ENCODE peak calls at places on chromosome 3, in four cellular contexts. One of them, this sample, is unnamed.

GRCh38 chr3:94440767-94441493 is 378.1 kb downstream of the NSUN3 start:
- DNase-seq in right cardiac atrium: no peak
- DNase-seq in PC-9: no peak
- DNase-seq in sigmoid colon: no peak
- DNase-seq in this sample: no peak

GRCh38 chr3:169146112-169146665 is 517.3 kb downstream of the MECOM start:
- DNase-seq in right cardiac atrium: peak; percentile 84
- DNase-seq in PC-9: peak; percentile 69
- DNase-seq in sigmoid colon: peak; percentile 63
- DNase-seq in this sample: no peak

GRCh38 chr3:149340310-149340933 is 7.0 kb upstream of the TM4SF18 start:
- DNase-seq in right cardiac atrium: no peak
- DNase-seq in PC-9: no peak
- DNase-seq in sigmoid colon: no peak
- DNase-seq in this sample: no peak

GRCh38 chr3:39067286-39067685 is 15.5 kb downstream of the WDR48 start:
- DNase-seq in right cardiac atrium: no peak
- DNase-seq in PC-9: no peak
- DNase-seq in sigmoid colon: no peak
- DNase-seq in this sample: no peak

GRCh38 chr3:102536479-102536878 is 101.7 kb downstream of the ZPLD1 start:
- DNase-seq in right cardiac atrium: no peak
- DNase-seq in PC-9: no peak
- DNase-seq in sigmoid colon: no peak
- DNase-seq in this sample: no peak

GRCh38 chr3:110518031-110518430 is 553.6 kb upstream of the NECTIN3 start:
- DNase-seq in right cardiac atrium: no peak
- DNase-seq in PC-9: no peak
- DNase-seq in sigmoid colon: no peak
- DNase-seq in this sample: no peak

GRCh38 chr3:31013843-31014242 is 119.4 kb upstream of the GADL1 start:
- DNase-seq in right cardiac atrium: no peak
- DNase-seq in PC-9: no peak
- DNase-seq in sigmoid colon: no peak
- DNase-seq in this sample: no peak

GRCh38 chr3:189071452-189071851 is 100.3 kb upstream of the TPRG1 start:
- DNase-seq in right cardiac atrium: no peak
- DNase-seq in PC-9: no peak
- DNase-seq in sigmoid colon: no peak
- DNase-seq in this sample: no peak

GRCh38 chr3:106332884-106333283 is 464.1 kb upstream of the CBLB start:
- DNase-seq in right cardiac atrium: no peak
- DNase-seq in PC-9: no peak
- DNase-seq in sigmoid colon: no peak
- DNase-seq in this sample: no peak

GRCh38 chr3:5310509-5310908 is 123.0 kb downstream of the EDEM1 start:
- DNase-seq in right cardiac atrium: no peak
- DNase-seq in PC-9: no peak
- DNase-seq in sigmoid colon: no peak
- DNase-seq in this sample: no peak

GRCh38 chr3:147620906-147621305 is 211.7 kb downstream of the ZIC1 start:
- DNase-seq in right cardiac atrium: no peak
- DNase-seq in PC-9: no peak
- DNase-seq in sigmoid colon: no peak
- DNase-seq in this sample: no peak

GRCh38 chr3:149352556-149352955 is 19.1 kb upstream of the TM4SF18 start:
- DNase-seq in right cardiac atrium: peak; percentile 69
- DNase-seq in PC-9: peak; percentile 61
- DNase-seq in sigmoid colon: peak; percentile 62
- DNase-seq in this sample: no peak

GRCh38 chr3:184172681-184173373 is 1.8 kb upstream of the AP2M1 start:
- DNase-seq in right cardiac atrium: no peak
- DNase-seq in PC-9: no peak
- DNase-seq in sigmoid colon: no peak
- DNase-seq in this sample: no peak

GRCh38 chr3:158718490-158719170 is 13.6 kb downstream of the RARRES1 start:
- DNase-seq in right cardiac atrium: no peak
- DNase-seq in PC-9: peak; percentile 87
- DNase-seq in sigmoid colon: no peak
- DNase-seq in this sample: no peak

GRCh38 chr3:23877324-23877980 is 39.3 kb downstream of the NKIRAS1 start:
- DNase-seq in right cardiac atrium: peak; percentile 59
- DNase-seq in PC-9: peak; percentile 39
- DNase-seq in sigmoid colon: no peak
- DNase-seq in this sample: no peak

GRCh38 chr3:188191460-188191859 is 37.5 kb downstream of the LPP start:
- DNase-seq in right cardiac atrium: no peak
- DNase-seq in PC-9: no peak
- DNase-seq in sigmoid colon: no peak
- DNase-seq in this sample: no peak

GRCh38 chr3:188439080-188439479 is 285.1 kb downstream of the LPP start:
- DNase-seq in right cardiac atrium: no peak
- DNase-seq in PC-9: no peak
- DNase-seq in sigmoid colon: no peak
- DNase-seq in this sample: peak; percentile 8

GRCh38 chr3:190266915-190267290 is 55.3 kb downstream of the CLDN1 start:
- DNase-seq in right cardiac atrium: no peak
- DNase-seq in PC-9: no peak
- DNase-seq in sigmoid colon: no peak
- DNase-seq in this sample: no peak

GRCh38 chr3:95148107-95148506 is 1085.2 kb downstream of the NSUN3 start:
- DNase-seq in right cardiac atrium: no peak
- DNase-seq in PC-9: no peak
- DNase-seq in sigmoid colon: no peak
- DNase-seq in this sample: no peak

GRCh38 chr3:5197022-5197421 is 9.5 kb downstream of the EDEM1 start:
- DNase-seq in right cardiac atrium: no peak
- DNase-seq in PC-9: no peak
- DNase-seq in sigmoid colon: no peak
- DNase-seq in this sample: no peak

GRCh38 chr3:190673157-190673556 is 159.3 kb downstream of the IL1RAP start:
- DNase-seq in right cardiac atrium: no peak
- DNase-seq in PC-9: no peak
- DNase-seq in sigmoid colon: no peak
- DNase-seq in this sample: no peak

GRCh38 chr3:112858410-112859069 is 11.9 kb upstream of the CD200R1L start:
- DNase-seq in right cardiac atrium: no peak
- DNase-seq in PC-9: no peak
- DNase-seq in sigmoid colon: no peak
- DNase-seq in this sample: no peak

GRCh38 chr3:43287514-43287913 is 1.2 kb downstream of the SNRK start:
- DNase-seq in right cardiac atrium: no peak
- DNase-seq in PC-9: no peak
- DNase-seq in sigmoid colon: no peak
- DNase-seq in this sample: no peak

GRCh38 chr3:147940846-147941245 is 531.7 kb downstream of the ZIC1 start:
- DNase-seq in right cardiac atrium: no peak
- DNase-seq in PC-9: no peak
- DNase-seq in sigmoid colon: no peak
- DNase-seq in this sample: no peak

GRCh38 chr3:154967090-154967489 is 113.0 kb upstream of the MME start:
- DNase-seq in right cardiac atrium: no peak
- DNase-seq in PC-9: no peak
- DNase-seq in sigmoid colon: no peak
- DNase-seq in this sample: no peak

GRCh38 chr3:149618151-149619123 is 39.4 kb downstream of the WWTR1 start:
- DNase-seq in right cardiac atrium: peak; percentile 57
- DNase-seq in PC-9: no peak
- DNase-seq in sigmoid colon: no peak
- DNase-seq in this sample: no peak

GRCh38 chr3:66385066-66385465 is 115.8 kb downstream of the LRIG1 start:
- DNase-seq in right cardiac atrium: no peak
- DNase-seq in PC-9: no peak
- DNase-seq in sigmoid colon: no peak
- DNase-seq in this sample: no peak

GRCh38 chr3:1139071-1139470 is 46.2 kb downstream of the CNTN6 start:
- DNase-seq in right cardiac atrium: no peak
- DNase-seq in PC-9: no peak
- DNase-seq in sigmoid colon: no peak
- DNase-seq in this sample: no peak

GRCh38 chr3:115550285-115550741 is 73.0 kb upstream of the GAP43 start:
- DNase-seq in right cardiac atrium: peak; percentile 25
- DNase-seq in PC-9: no peak
- DNase-seq in sigmoid colon: peak; percentile 65
- DNase-seq in this sample: no peak

GRCh38 chr3:48088056-48088748 is 72.0 kb upstream of the MAP4 start:
- DNase-seq in right cardiac atrium: no peak
- DNase-seq in PC-9: peak; percentile 11
- DNase-seq in sigmoid colon: peak; percentile 75
- DNase-seq in this sample: no peak

GRCh38 chr3:58192076-58192475 is 18.7 kb downstream of the DNASE1L3 start:
- DNase-seq in right cardiac atrium: no peak
- DNase-seq in PC-9: no peak
- DNase-seq in sigmoid colon: no peak
- DNase-seq in this sample: no peak

GRCh38 chr3:195407511-195408409 is 35.1 kb downstream of the ACAP2 start:
- DNase-seq in right cardiac atrium: no peak
- DNase-seq in PC-9: no peak
- DNase-seq in sigmoid colon: no peak
- DNase-seq in this sample: no peak

GRCh38 chr3:57805674-57806073 is 49.6 kb downstream of the SLMAP start:
- DNase-seq in right cardiac atrium: no peak
- DNase-seq in PC-9: peak; percentile 38
- DNase-seq in sigmoid colon: no peak
- DNase-seq in this sample: no peak

GRCh38 chr3:46860381-46861292 is 2.6 kb downstream of the MYL3 start:
- DNase-seq in right cardiac atrium: peak; percentile 17
- DNase-seq in PC-9: no peak
- DNase-seq in sigmoid colon: peak; percentile 63
- DNase-seq in this sample: no peak

GRCh38 chr3:196654006-196654405 is 14.5 kb downstream of the NRROS start:
- DNase-seq in right cardiac atrium: no peak
- DNase-seq in PC-9: no peak
- DNase-seq in sigmoid colon: no peak
- DNase-seq in this sample: no peak

GRCh38 chr3:72892081-72892763 is 4.4 kb downstream of the GXYLT2 start:
- DNase-seq in right cardiac atrium: no peak
- DNase-seq in PC-9: no peak
- DNase-seq in sigmoid colon: peak; percentile 80
- DNase-seq in this sample: no peak

GRCh38 chr3:158809642-158810041 is 7.8 kb downstream of the MFSD1 start:
- DNase-seq in right cardiac atrium: no peak
- DNase-seq in PC-9: no peak
- DNase-seq in sigmoid colon: no peak
- DNase-seq in this sample: no peak

GRCh38 chr3:42996633-42997075 is 17.5 kb downstream of the GASK1A start:
- DNase-seq in right cardiac atrium: peak; percentile 31
- DNase-seq in PC-9: no peak
- DNase-seq in sigmoid colon: no peak
- DNase-seq in this sample: no peak

GRCh38 chr3:168080499-168081170 is 15.1 kb downstream of the GOLIM4 start:
- DNase-seq in right cardiac atrium: no peak
- DNase-seq in PC-9: no peak
- DNase-seq in sigmoid colon: no peak
- DNase-seq in this sample: no peak

DNA sequence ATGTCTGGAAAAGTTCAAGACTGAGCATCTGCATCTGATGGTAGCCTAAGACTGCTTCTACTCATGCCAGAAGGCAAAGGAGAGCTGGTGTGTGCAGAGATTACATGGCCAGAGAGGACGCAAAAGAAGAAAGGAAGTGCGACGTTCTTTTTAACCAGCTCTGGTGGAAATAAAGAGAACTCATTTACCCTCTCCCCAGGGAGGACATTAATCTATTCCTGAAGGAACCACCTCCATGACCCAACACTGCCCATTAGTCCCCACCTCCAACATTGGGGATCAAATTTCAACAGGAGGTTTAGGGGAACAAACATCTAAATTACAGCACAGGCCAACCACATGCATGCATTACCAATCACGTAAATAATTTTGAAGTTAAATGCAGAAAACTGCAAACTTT is 1.5 kb upstream of the NCK1 start:
- DNase-seq in right cardiac atrium: no peak
- DNase-seq in PC-9: peak; percentile 11
- DNase-seq in sigmoid colon: no peak
- DNase-seq in this sample: no peak
- H3K4me3 ChIP-seq in right cardiac atrium: peak overlapping the region; percentile 63
- H3K4me3 ChIP-seq in PC-9: peak overlapping the region; percentile 86
- H3K4me3 ChIP-seq in sigmoid colon: peak overlapping the region; percentile 92
- H3K4me3 ChIP-seq in this sample: peak overlapping the region; percentile 96

GRCh38 chr3:125319765-125320164 is 55.4 kb downstream of the ZNF148 start:
- DNase-seq in right cardiac atrium: no peak
- DNase-seq in PC-9: no peak
- DNase-seq in sigmoid colon: no peak
- DNase-seq in this sample: no peak
- H3K4me1 ChIP-seq in right cardiac atrium: no peaks in the 10 kb centered on the region
- H3K4me1 ChIP-seq in PC-9: no peaks in the 10 kb centered on the region
- H3K4me1 ChIP-seq in sigmoid colon: no peaks in the 10 kb centered on the region
- H3K4me1 ChIP-seq in this sample: no peaks in the 10 kb centered on the region

DNA sequence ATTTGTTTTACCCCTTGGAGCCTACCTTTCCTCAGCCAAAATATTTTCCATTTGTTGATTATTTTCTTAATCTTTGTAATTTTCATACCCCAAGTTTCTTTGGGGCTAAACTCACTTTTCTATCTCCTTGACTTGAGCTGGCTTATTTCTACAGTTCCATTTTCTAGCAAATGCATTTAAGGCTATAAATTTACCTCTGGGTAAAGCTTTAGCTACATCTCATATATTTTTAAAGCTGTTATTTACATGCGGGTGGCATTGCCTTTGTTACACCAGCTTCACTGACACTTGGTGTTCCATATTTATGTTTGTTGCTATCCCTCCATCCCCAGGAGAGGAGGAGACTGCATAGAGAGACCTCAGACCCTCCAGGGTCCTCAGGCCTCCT is 136.3 kb downstream of the NUP210 start:
- DNase-seq in right cardiac atrium: no peak
- DNase-seq in PC-9: no peak
- DNase-seq in sigmoid colon: peak; percentile 32
- DNase-seq in this sample: no peak
- H3K27me3 ChIP-seq in right cardiac atrium: no peaks in the 10 kb centered on the region
- H3K27me3 ChIP-seq in PC-9: no peaks in the 10 kb centered on the region
- H3K27me3 ChIP-seq in sigmoid colon: peaks cover 31% of the 10 kb centered on the region
- H3K27me3 ChIP-seq in this sample: peaks cover 38% of the 10 kb centered on the region

GRCh38 chr3:126389112-126389791 is 5.5 kb upstream of the CFAP100 start:
- DNase-seq in right cardiac atrium: peak; percentile 95
- DNase-seq in PC-9: peak; percentile 89
- DNase-seq in sigmoid colon: peak; percentile 99
- DNase-seq in this sample: no peak
- H3K4me3 ChIP-seq in right cardiac atrium: no peak overlapping the region
- H3K4me3 ChIP-seq in PC-9: peak overlapping the region; percentile 60
- H3K4me3 ChIP-seq in sigmoid colon: peak overlapping the region; percentile 45
- H3K4me3 ChIP-seq in this sample: no peak overlapping the region

GRCh38 chr3:53230789-53231188 is 25.0 kb downstream of the TKT start:
- DNase-seq in right cardiac atrium: peak; percentile 8
- DNase-seq in PC-9: no peak
- DNase-seq in sigmoid colon: no peak
- DNase-seq in this sample: no peak
- H3K4me1 ChIP-seq in right cardiac atrium: peaks cover under 1% of the 10 kb centered on the region
- H3K4me1 ChIP-seq in PC-9: peaks cover 6% of the 10 kb centered on the region
- H3K4me1 ChIP-seq in sigmoid colon: no peaks in the 10 kb centered on the region
- H3K4me1 ChIP-seq in this sample: no peaks in the 10 kb centered on the region